ENCODE peak calls at places on chromosomes 6 and 20, in nine cellular contexts. One of them, this sample, is unnamed.

GRCh38 chr6:21664263-21665081 is 70.9 kb downstream of the SOX4 start:
- DNase-seq in HepG2: no peak
- DNase-seq in K562: no peak
- DNase-seq in tibial nerve: no peak
- DNase-seq in GM12878: no peak
- DNase-seq in H1: peak
- DNase-seq in A549: peak
- DNase-seq in ovary: peak
- DNase-seq in stomach: no peak
- DNase-seq in this sample: no peak

GRCh38 chr6:106080106-106081095 is 5.7 kb upstream of the PRDM1 start:
- DNase-seq in GM12878: no peak
- DNase-seq in A549: no peak
- DNase-seq in K562: no peak
- DNase-seq in HepG2: no peak
- DNase-seq in tibial nerve: no peak
- DNase-seq in H1: no peak
- DNase-seq in stomach: no peak
- DNase-seq in ovary: no peak
- DNase-seq in this sample: peak

GRCh38 chr6:117548797-117549301 is 53.5 kb downstream of the GOPC start:
- DNase-seq in H1: no peak
- DNase-seq in A549: no peak
- DNase-seq in stomach: no peak
- DNase-seq in HepG2: peak
- DNase-seq in ovary: no peak
- DNase-seq in K562: no peak
- DNase-seq in GM12878: no peak
- DNase-seq in tibial nerve: no peak
- DNase-seq in this sample: no peak

GRCh38 chr6:166330612-166331011 is 11.7 kb downstream of the SFT2D1 start:
- DNase-seq in tibial nerve: no peak
- DNase-seq in A549: peak
- DNase-seq in H1: peak
- DNase-seq in stomach: peak
- DNase-seq in GM12878: no peak
- DNase-seq in ovary: no peak
- DNase-seq in K562: peak
- DNase-seq in HepG2: peak
- DNase-seq in this sample: no peak

GRCh38 chr6:157469378-157469777 is 88.4 kb downstream of the ZDHHC14 start:
- DNase-seq in GM12878: no peak
- DNase-seq in stomach: no peak
- DNase-seq in HepG2: no peak
- DNase-seq in tibial nerve: no peak
- DNase-seq in A549: no peak
- DNase-seq in K562: no peak
- DNase-seq in ovary: no peak
- DNase-seq in H1: no peak
- DNase-seq in this sample: no peak

GRCh38 chr6:47163536-47163935 is 121.4 kb upstream of the ADGRF1 start:
- DNase-seq in stomach: no peak
- DNase-seq in K562: no peak
- DNase-seq in ovary: no peak
- DNase-seq in H1: no peak
- DNase-seq in tibial nerve: no peak
- DNase-seq in A549: no peak
- DNase-seq in HepG2: no peak
- DNase-seq in GM12878: peak
- DNase-seq in this sample: peak

GRCh38 chr6:18135171-18135570 is 12.7 kb upstream of the NHLRC1 start:
- DNase-seq in stomach: no peak
- DNase-seq in K562: no peak
- DNase-seq in GM12878: no peak
- DNase-seq in H1: no peak
- DNase-seq in tibial nerve: no peak
- DNase-seq in HepG2: no peak
- DNase-seq in A549: no peak
- DNase-seq in ovary: no peak
- DNase-seq in this sample: no peak

GRCh38 chr6:157613011-157613522 is 210.0 kb upstream of the SNX9 start:
- DNase-seq in GM12878: no peak
- DNase-seq in stomach: no peak
- DNase-seq in tibial nerve: no peak
- DNase-seq in ovary: no peak
- DNase-seq in K562: peak
- DNase-seq in H1: no peak
- DNase-seq in HepG2: peak
- DNase-seq in A549: peak
- DNase-seq in this sample: no peak

GRCh38 chr6:135962731-135963130 is 111.2 kb downstream of the PDE7B start:
- DNase-seq in GM12878: no peak
- DNase-seq in HepG2: no peak
- DNase-seq in stomach: no peak
- DNase-seq in H1: no peak
- DNase-seq in ovary: no peak
- DNase-seq in A549: no peak
- DNase-seq in tibial nerve: no peak
- DNase-seq in K562: no peak
- DNase-seq in this sample: no peak

GRCh38 chr6:5141046-5141445 is 55.9 kb downstream of the PPP1R3G start:
- DNase-seq in stomach: no peak
- DNase-seq in GM12878: no peak
- DNase-seq in K562: no peak
- DNase-seq in ovary: no peak
- DNase-seq in H1: no peak
- DNase-seq in HepG2: no peak
- DNase-seq in A549: no peak
- DNase-seq in tibial nerve: no peak
- DNase-seq in this sample: no peak

GRCh38 chr6:150830409-150831165 is 34.9 kb upstream of the MTHFD1L start:
- DNase-seq in HepG2: no peak
- DNase-seq in stomach: no peak
- DNase-seq in ovary: no peak
- DNase-seq in K562: no peak
- DNase-seq in H1: no peak
- DNase-seq in tibial nerve: no peak
- DNase-seq in A549: no peak
- DNase-seq in GM12878: no peak
- DNase-seq in this sample: no peak

GRCh38 chr6:149925974-149926777 is 3.3 kb upstream of the RAET1G start:
- DNase-seq in ovary: peak
- DNase-seq in K562: peak
- DNase-seq in H1: peak
- DNase-seq in HepG2: peak
- DNase-seq in A549: peak
- DNase-seq in tibial nerve: peak
- DNase-seq in stomach: peak
- DNase-seq in GM12878: no peak
- DNase-seq in this sample: peak

GRCh38 chr6:33008944-33009861 is at the start of gene HLA-DOA:
- DNase-seq in GM12878: peak
- DNase-seq in K562: peak
- DNase-seq in HepG2: no peak
- DNase-seq in H1: peak
- DNase-seq in A549: no peak
- DNase-seq in stomach: no peak
- DNase-seq in ovary: no peak
- DNase-seq in tibial nerve: no peak
- DNase-seq in this sample: no peak

GRCh38 chr6:21295846-21296245 is 297.7 kb upstream of the SOX4 start:
- DNase-seq in stomach: no peak
- DNase-seq in GM12878: no peak
- DNase-seq in tibial nerve: no peak
- DNase-seq in ovary: no peak
- DNase-seq in HepG2: no peak
- DNase-seq in A549: no peak
- DNase-seq in K562: no peak
- DNase-seq in H1: no peak
- DNase-seq in this sample: no peak

GRCh38 chr6:85192186-85192585 is 257.7 kb upstream of the NT5E start:
- DNase-seq in H1: no peak
- DNase-seq in A549: no peak
- DNase-seq in ovary: no peak
- DNase-seq in tibial nerve: no peak
- DNase-seq in HepG2: no peak
- DNase-seq in stomach: no peak
- DNase-seq in K562: no peak
- DNase-seq in GM12878: no peak
- DNase-seq in this sample: no peak

GRCh38 chr20:33984320-33984719 is 9.4 kb upstream of the RALY start:
- DNase-seq in tibial nerve: no peak
- DNase-seq in GM12878: no peak
- DNase-seq in stomach: no peak
- DNase-seq in A549: no peak
- DNase-seq in K562: no peak
- DNase-seq in HepG2: no peak
- DNase-seq in ovary: no peak
- DNase-seq in H1: no peak
- DNase-seq in this sample: no peak

DNA sequence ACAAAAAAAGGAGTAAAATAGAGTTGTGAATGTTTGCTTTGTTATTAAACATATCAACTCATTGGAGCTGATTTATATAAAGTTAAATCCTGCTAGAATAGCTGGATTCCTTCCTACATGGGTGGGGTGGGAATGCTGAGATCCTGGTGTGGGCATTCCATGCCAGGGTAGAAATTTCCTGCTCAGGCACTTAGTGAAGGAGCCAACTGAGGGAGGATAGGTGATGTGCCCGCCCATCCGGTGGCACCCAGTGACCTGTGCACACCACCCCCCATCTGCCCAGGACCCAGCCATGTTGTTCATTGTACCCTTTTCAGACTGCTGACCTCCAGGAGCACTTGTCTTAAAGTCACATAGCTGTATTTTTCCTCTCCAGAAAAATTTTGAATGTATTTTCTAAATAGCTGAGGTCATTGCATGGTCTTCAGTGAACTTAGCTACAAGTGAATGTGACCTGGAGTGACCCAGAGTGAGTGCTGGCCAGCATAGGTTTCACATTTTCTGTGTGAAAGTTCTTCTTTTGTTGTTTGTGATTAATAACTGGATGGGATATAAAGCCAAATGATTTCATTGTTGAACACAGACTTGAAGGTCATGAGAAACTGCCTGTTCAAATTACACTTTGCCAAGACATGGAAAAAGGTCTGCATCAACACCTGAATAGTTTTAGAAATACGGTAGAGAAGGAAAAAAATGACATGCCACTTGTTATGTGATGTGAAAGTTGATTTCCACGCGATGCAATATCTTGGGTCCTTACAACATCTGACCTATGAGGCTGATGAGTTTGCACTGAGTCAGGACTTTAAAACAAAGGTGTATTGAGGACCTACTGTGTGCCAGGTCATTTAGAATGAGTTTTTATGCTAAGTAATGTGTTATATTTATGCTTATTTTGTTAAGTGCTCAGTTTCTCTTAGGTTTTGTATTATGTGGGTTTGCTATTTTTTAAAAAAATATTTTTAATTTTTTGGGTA is 77.2 kb downstream of the UTRN start:
- DNase-seq in H1: no peak
- DNase-seq in tibial nerve: no peak
- DNase-seq in HepG2: peak
- DNase-seq in stomach: no peak
- DNase-seq in GM12878: no peak
- DNase-seq in A549: no peak
- DNase-seq in K562: no peak
- DNase-seq in ovary: no peak
- DNase-seq in this sample: no peak
- TF ChIP-seq EP300 in H1: no peak
- TF ChIP-seq EP300 in tibial nerve: peak
- TF ChIP-seq EP300 in HepG2: no peak
- TF ChIP-seq EP300 in stomach: no peak
- TF ChIP-seq EP300 in GM12878: no peak
- TF ChIP-seq EP300 in A549: no peak
- TF ChIP-seq EP300 in K562: no peak
- TF ChIP-seq EP300 in ovary: no peak
- TF ChIP-seq EP300 in this sample: no peak

GRCh38 chr6:14321992-14322772 is 204.6 kb downstream of the CD83 start:
- DNase-seq in HepG2: no peak
- DNase-seq in K562: no peak
- DNase-seq in A549: no peak
- DNase-seq in tibial nerve: no peak
- DNase-seq in stomach: no peak
- DNase-seq in GM12878: no peak
- DNase-seq in H1: no peak
- DNase-seq in ovary: no peak
- DNase-seq in this sample: no peak
- TF ChIP-seq CTCF in HepG2: peak
- TF ChIP-seq CTCF in K562: peak
- TF ChIP-seq CTCF in A549: no peak
- TF ChIP-seq CTCF in tibial nerve: no peak
- TF ChIP-seq CTCF in stomach: no peak
- TF ChIP-seq CTCF in GM12878: peak
- TF ChIP-seq CTCF in H1: peak
- TF ChIP-seq CTCF in ovary: no peak
- TF ChIP-seq CTCF in this sample: no peak

DNA sequence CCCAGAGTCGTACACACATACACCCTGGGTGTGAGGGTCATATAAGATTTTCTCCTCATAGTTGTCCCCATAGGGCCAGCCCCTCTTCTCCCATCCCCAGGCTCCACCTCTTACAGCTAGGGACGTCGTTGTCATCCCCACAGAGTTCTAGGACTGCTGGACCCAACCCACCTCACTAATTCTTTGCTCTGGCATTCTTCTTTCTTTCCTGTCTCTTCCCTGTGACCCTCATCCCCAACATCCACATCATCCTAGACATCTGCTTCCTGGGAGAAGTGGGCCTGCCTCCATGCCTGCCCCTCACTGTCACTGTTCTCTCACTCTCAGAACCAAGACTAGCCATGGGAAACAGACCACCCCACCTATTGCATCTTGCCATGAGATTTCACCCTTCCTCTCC is 1.1 kb downstream of the PSMF1 start:
- DNase-seq in tibial nerve: no peak
- DNase-seq in stomach: no peak
- DNase-seq in GM12878: no peak
- DNase-seq in A549: no peak
- DNase-seq in ovary: no peak
- DNase-seq in H1: no peak
- DNase-seq in HepG2: no peak
- DNase-seq in K562: no peak
- DNase-seq in this sample: no peak
- TF ChIP-seq EP300 in tibial nerve: no peak
- TF ChIP-seq EP300 in stomach: no peak
- TF ChIP-seq EP300 in GM12878: no peak
- TF ChIP-seq EP300 in A549: no peak
- TF ChIP-seq EP300 in ovary: no peak
- TF ChIP-seq EP300 in H1: no peak
- TF ChIP-seq EP300 in HepG2: no peak
- TF ChIP-seq EP300 in K562: no peak
- TF ChIP-seq EP300 in this sample: no peak

DNA sequence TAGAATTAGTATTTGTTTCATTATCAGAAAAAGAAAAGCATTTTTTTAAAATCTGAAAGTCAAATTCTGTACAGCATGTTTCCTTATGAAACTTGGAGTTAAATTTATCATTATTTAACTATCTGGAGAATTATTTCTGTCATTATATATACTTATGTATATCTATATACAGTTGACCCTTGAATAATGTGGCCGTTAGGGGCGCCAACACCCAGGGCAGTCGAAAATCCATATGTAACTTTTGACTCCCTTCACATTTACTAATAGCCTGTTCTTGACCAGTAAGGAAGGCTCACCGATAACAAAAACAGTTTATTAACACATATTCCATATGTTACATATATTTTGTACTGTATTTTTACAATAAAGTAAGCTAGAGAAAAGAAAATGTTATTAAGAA is 341.2 kb downstream of the ADGRB3 start:
- DNase-seq in H1: no peak
- DNase-seq in A549: no peak
- DNase-seq in stomach: no peak
- DNase-seq in GM12878: no peak
- DNase-seq in K562: peak
- DNase-seq in ovary: no peak
- DNase-seq in tibial nerve: no peak
- DNase-seq in HepG2: no peak
- DNase-seq in this sample: no peak
- TF ChIP-seq CTCF in H1: peak
- TF ChIP-seq CTCF in A549: peak
- TF ChIP-seq CTCF in stomach: no peak
- TF ChIP-seq CTCF in GM12878: peak
- TF ChIP-seq CTCF in K562: peak
- TF ChIP-seq CTCF in ovary: no peak
- TF ChIP-seq CTCF in tibial nerve: no peak
- TF ChIP-seq CTCF in HepG2: no peak
- TF ChIP-seq CTCF in this sample: no peak